ENCODE peak calls at places on chromosome 5, in six cellular contexts. One of them, this sample, is unnamed.

GRCh38 chr5:141359790-141360426 is at the start of gene PCDHGB2:
- DNase-seq in HuH-7: peak; percentile 44
- DNase-seq in stimulated activated CD4-positive, alpha-beta T cell treated with anti-CD3 and anti-CD28 coated beads, TNF-alpha, amount 100 ng/mL, for 24 hours: no peak
- DNase-seq in IMR-90: peak; percentile 64
- DNase-seq in stimulated activated CD8-positive, alpha-beta memory T cell treated with anti-CD3 and anti-CD28 coated beads, Interleukin-12 subunit alpha, Interleukin-12 subunit beta, amount 100 ng/mL, for 1 hour: no peak
- DNase-seq in bronchial epithelial cell: peak; percentile 25
- DNase-seq in this sample: no peak

GRCh38 chr5:138809391-138809790 is 56.2 kb downstream of the CTNNA1 start:
- DNase-seq in HuH-7: no peak
- DNase-seq in stimulated activated CD4-positive, alpha-beta T cell treated with anti-CD3 and anti-CD28 coated beads, TNF-alpha, amount 100 ng/mL, for 24 hours: no peak
- DNase-seq in IMR-90: peak; percentile 72
- DNase-seq in stimulated activated CD8-positive, alpha-beta memory T cell treated with anti-CD3 and anti-CD28 coated beads, Interleukin-12 subunit alpha, Interleukin-12 subunit beta, amount 100 ng/mL, for 1 hour: no peak
- DNase-seq in bronchial epithelial cell: no peak
- DNase-seq in this sample: no peak

GRCh38 chr5:107875834-107876233 is 205.1 kb upstream of the EFNA5 start:
- DNase-seq in HuH-7: no peak
- DNase-seq in stimulated activated CD4-positive, alpha-beta T cell treated with anti-CD3 and anti-CD28 coated beads, TNF-alpha, amount 100 ng/mL, for 24 hours: no peak
- DNase-seq in IMR-90: peak; percentile 59
- DNase-seq in stimulated activated CD8-positive, alpha-beta memory T cell treated with anti-CD3 and anti-CD28 coated beads, Interleukin-12 subunit alpha, Interleukin-12 subunit beta, amount 100 ng/mL, for 1 hour: no peak
- DNase-seq in bronchial epithelial cell: no peak
- DNase-seq in this sample: no peak

GRCh38 chr5:111999286-111999685 is 242.3 kb upstream of the NREP start:
- DNase-seq in HuH-7: no peak
- DNase-seq in stimulated activated CD4-positive, alpha-beta T cell treated with anti-CD3 and anti-CD28 coated beads, TNF-alpha, amount 100 ng/mL, for 24 hours: no peak
- DNase-seq in IMR-90: peak; percentile 90
- DNase-seq in stimulated activated CD8-positive, alpha-beta memory T cell treated with anti-CD3 and anti-CD28 coated beads, Interleukin-12 subunit alpha, Interleukin-12 subunit beta, amount 100 ng/mL, for 1 hour: no peak
- DNase-seq in bronchial epithelial cell: no peak
- DNase-seq in this sample: no peak

GRCh38 chr5:35246928-35247644 is 16.8 kb upstream of the PRLR start:
- DNase-seq in HuH-7: no peak
- DNase-seq in stimulated activated CD4-positive, alpha-beta T cell treated with anti-CD3 and anti-CD28 coated beads, TNF-alpha, amount 100 ng/mL, for 24 hours: no peak
- DNase-seq in IMR-90: no peak
- DNase-seq in stimulated activated CD8-positive, alpha-beta memory T cell treated with anti-CD3 and anti-CD28 coated beads, Interleukin-12 subunit alpha, Interleukin-12 subunit beta, amount 100 ng/mL, for 1 hour: no peak
- DNase-seq in bronchial epithelial cell: no peak
- DNase-seq in this sample: no peak

GRCh38 chr5:120454094-120454798 is 9.9 kb upstream of the PRR16 start:
- DNase-seq in HuH-7: no peak
- DNase-seq in stimulated activated CD4-positive, alpha-beta T cell treated with anti-CD3 and anti-CD28 coated beads, TNF-alpha, amount 100 ng/mL, for 24 hours: no peak
- DNase-seq in IMR-90: peak; percentile 83
- DNase-seq in stimulated activated CD8-positive, alpha-beta memory T cell treated with anti-CD3 and anti-CD28 coated beads, Interleukin-12 subunit alpha, Interleukin-12 subunit beta, amount 100 ng/mL, for 1 hour: no peak
- DNase-seq in bronchial epithelial cell: peak; percentile 36
- DNase-seq in this sample: no peak

GRCh38 chr5:103446813-103447212 is 115.8 kb downstream of the NUDT12 start:
- DNase-seq in HuH-7: no peak
- DNase-seq in stimulated activated CD4-positive, alpha-beta T cell treated with anti-CD3 and anti-CD28 coated beads, TNF-alpha, amount 100 ng/mL, for 24 hours: no peak
- DNase-seq in IMR-90: peak; percentile 61
- DNase-seq in stimulated activated CD8-positive, alpha-beta memory T cell treated with anti-CD3 and anti-CD28 coated beads, Interleukin-12 subunit alpha, Interleukin-12 subunit beta, amount 100 ng/mL, for 1 hour: no peak
- DNase-seq in bronchial epithelial cell: peak; percentile 20
- DNase-seq in this sample: no peak

GRCh38 chr5:56279979-56280378 is 46.8 kb upstream of the ANKRD55 start:
- DNase-seq in HuH-7: no peak
- DNase-seq in stimulated activated CD4-positive, alpha-beta T cell treated with anti-CD3 and anti-CD28 coated beads, TNF-alpha, amount 100 ng/mL, for 24 hours: no peak
- DNase-seq in IMR-90: peak; percentile 82
- DNase-seq in stimulated activated CD8-positive, alpha-beta memory T cell treated with anti-CD3 and anti-CD28 coated beads, Interleukin-12 subunit alpha, Interleukin-12 subunit beta, amount 100 ng/mL, for 1 hour: no peak
- DNase-seq in bronchial epithelial cell: peak; percentile 38
- DNase-seq in this sample: no peak

GRCh38 chr5:133844836-133845235 is 123.6 kb downstream of the C5orf15 start:
- DNase-seq in HuH-7: no peak
- DNase-seq in stimulated activated CD4-positive, alpha-beta T cell treated with anti-CD3 and anti-CD28 coated beads, TNF-alpha, amount 100 ng/mL, for 24 hours: no peak
- DNase-seq in IMR-90: no peak
- DNase-seq in stimulated activated CD8-positive, alpha-beta memory T cell treated with anti-CD3 and anti-CD28 coated beads, Interleukin-12 subunit alpha, Interleukin-12 subunit beta, amount 100 ng/mL, for 1 hour: no peak
- DNase-seq in bronchial epithelial cell: peak; percentile 87
- DNase-seq in this sample: no peak

GRCh38 chr5:135811007-135811406 is 23.5 kb upstream of the SLC25A48 start:
- DNase-seq in HuH-7: no peak
- DNase-seq in stimulated activated CD4-positive, alpha-beta T cell treated with anti-CD3 and anti-CD28 coated beads, TNF-alpha, amount 100 ng/mL, for 24 hours: no peak
- DNase-seq in IMR-90: no peak
- DNase-seq in stimulated activated CD8-positive, alpha-beta memory T cell treated with anti-CD3 and anti-CD28 coated beads, Interleukin-12 subunit alpha, Interleukin-12 subunit beta, amount 100 ng/mL, for 1 hour: no peak
- DNase-seq in bronchial epithelial cell: no peak
- DNase-seq in this sample: no peak

This sample was measured in HL-60.